ENCODE peak calls at places on chromosomes 7 and 10, in six cellular contexts. One of them, this sample, is unnamed.

GRCh38 chr7:36216063-36216684 is 63.1 kb downstream of the EEPD1 start:
- DNase-seq in fibroblast of lung: peak; percentile 62
- DNase-seq in neuronal stem cell: no peak
- DNase-seq in PC-3: peak; percentile 29
- DNase-seq in mesendoderm: no peak
- DNase-seq in A549: no peak
- DNase-seq in this sample: peak; percentile 87

GRCh38 chr10:12481956-12482355 is 132.6 kb downstream of the CAMK1D start:
- DNase-seq in fibroblast of lung: no peak
- DNase-seq in neuronal stem cell: no peak
- DNase-seq in PC-3: no peak
- DNase-seq in mesendoderm: no peak
- DNase-seq in A549: no peak
- DNase-seq in this sample: no peak

GRCh38 chr7:40147371-40148246 is 12.8 kb downstream of the SUGCT start:
- DNase-seq in fibroblast of lung: no peak
- DNase-seq in neuronal stem cell: no peak
- DNase-seq in PC-3: no peak
- DNase-seq in mesendoderm: no peak
- DNase-seq in A549: no peak
- DNase-seq in this sample: no peak

GRCh38 chr7:102097601-102098161 is 189.0 kb upstream of the SH2B2 start:
- DNase-seq in fibroblast of lung: no peak
- DNase-seq in neuronal stem cell: peak; percentile 86
- DNase-seq in PC-3: peak; percentile 40
- DNase-seq in mesendoderm: no peak
- DNase-seq in A549: no peak
- DNase-seq in this sample: peak; percentile 35

GRCh38 chr7:15248514-15248913 is 313.3 kb downstream of the AGMO start:
- DNase-seq in fibroblast of lung: no peak
- DNase-seq in neuronal stem cell: no peak
- DNase-seq in PC-3: no peak
- DNase-seq in mesendoderm: no peak
- DNase-seq in A549: no peak
- DNase-seq in this sample: no peak

GRCh38 chr7:155557778-155558177 is 11.4 kb upstream of the CNPY1 start:
- DNase-seq in fibroblast of lung: no peak
- DNase-seq in neuronal stem cell: no peak
- DNase-seq in PC-3: no peak
- DNase-seq in mesendoderm: no peak
- DNase-seq in A549: no peak
- DNase-seq in this sample: no peak

GRCh38 chr7:5143106-5143505 is 46.9 kb upstream of the WIPI2 start:
- DNase-seq in fibroblast of lung: no peak
- DNase-seq in neuronal stem cell: no peak
- DNase-seq in PC-3: no peak
- DNase-seq in mesendoderm: no peak
- DNase-seq in A549: no peak
- DNase-seq in this sample: no peak

GRCh38 chr10:94853065-94853464 is 85.4 kb upstream of the CYP2C9 start:
- DNase-seq in fibroblast of lung: no peak
- DNase-seq in neuronal stem cell: no peak
- DNase-seq in PC-3: no peak
- DNase-seq in mesendoderm: no peak
- DNase-seq in A549: no peak
- DNase-seq in this sample: no peak

GRCh38 chr7:84746347-84746746 is 440.5 kb downstream of the SEMA3D start:
- DNase-seq in fibroblast of lung: peak; percentile 45
- DNase-seq in neuronal stem cell: no peak
- DNase-seq in PC-3: no peak
- DNase-seq in mesendoderm: no peak
- DNase-seq in A549: no peak
- DNase-seq in this sample: peak; percentile 74

GRCh38 chr7:28407643-28408042 is 4.7 kb upstream of the CREB5 start:
- DNase-seq in fibroblast of lung: peak; percentile 81
- DNase-seq in neuronal stem cell: no peak
- DNase-seq in PC-3: peak; percentile 14
- DNase-seq in mesendoderm: no peak
- DNase-seq in A549: peak; percentile 34
- DNase-seq in this sample: peak; percentile 87

GRCh38 chr10:5433182-5433581 is 20.8 kb downstream of the NET1 start:
- DNase-seq in fibroblast of lung: no peak
- DNase-seq in neuronal stem cell: no peak
- DNase-seq in PC-3: no peak
- DNase-seq in mesendoderm: no peak
- DNase-seq in A549: no peak
- DNase-seq in this sample: no peak

GRCh38 chr7:20019757-20020432 is 197.3 kb downstream of the MACC1 start:
- DNase-seq in fibroblast of lung: no peak
- DNase-seq in neuronal stem cell: no peak
- DNase-seq in PC-3: no peak
- DNase-seq in mesendoderm: peak; percentile 89
- DNase-seq in A549: no peak
- DNase-seq in this sample: no peak

GRCh38 chr10:64112697-64113367 is 591.6 kb downstream of the REEP3 start:
- DNase-seq in fibroblast of lung: no peak
- DNase-seq in neuronal stem cell: no peak
- DNase-seq in PC-3: no peak
- DNase-seq in mesendoderm: no peak
- DNase-seq in A549: no peak
- DNase-seq in this sample: no peak

GRCh38 chr7:55288070-55288824 is 76.9 kb upstream of the LANCL2 start:
- DNase-seq in fibroblast of lung: peak; percentile 11
- DNase-seq in neuronal stem cell: no peak
- DNase-seq in PC-3: no peak
- DNase-seq in mesendoderm: no peak
- DNase-seq in A549: no peak
- DNase-seq in this sample: peak; percentile 43

GRCh38 chr10:12631787-12632562 is 282.6 kb downstream of the CAMK1D start:
- DNase-seq in fibroblast of lung: no peak
- DNase-seq in neuronal stem cell: no peak
- DNase-seq in PC-3: peak; percentile 55
- DNase-seq in mesendoderm: no peak
- DNase-seq in A549: peak; percentile 46
- DNase-seq in this sample: no peak

GRCh38 chr10:20986049-20986448 is 88.9 kb upstream of the NEBL start:
- DNase-seq in fibroblast of lung: peak; percentile 66
- DNase-seq in neuronal stem cell: no peak
- DNase-seq in PC-3: no peak
- DNase-seq in mesendoderm: no peak
- DNase-seq in A549: no peak
- DNase-seq in this sample: no peak

GRCh38 chr10:44873156-44873555 is 38.0 kb upstream of the TMEM72 start:
- DNase-seq in fibroblast of lung: peak; percentile 14
- DNase-seq in neuronal stem cell: no peak
- DNase-seq in PC-3: no peak
- DNase-seq in mesendoderm: no peak
- DNase-seq in A549: no peak
- DNase-seq in this sample: peak; percentile 75

GRCh38 chr7:73829505-73829904 is 1.3 kb upstream of the CLDN4 start:
- DNase-seq in fibroblast of lung: no peak
- DNase-seq in neuronal stem cell: no peak
- DNase-seq in PC-3: peak; percentile 75
- DNase-seq in mesendoderm: peak; percentile 73
- DNase-seq in A549: no peak
- DNase-seq in this sample: no peak

GRCh38 chr7:73828107-73828803 is 2.5 kb upstream of the CLDN4 start:
- DNase-seq in fibroblast of lung: peak; percentile 36
- DNase-seq in neuronal stem cell: no peak
- DNase-seq in PC-3: peak; percentile 92
- DNase-seq in mesendoderm: peak; percentile 90
- DNase-seq in A549: peak; percentile 67
- DNase-seq in this sample: peak; percentile 63

GRCh38 chr7:73829921-73830617 is 727 bp upstream of the CLDN4 start:
- DNase-seq in fibroblast of lung: no peak
- DNase-seq in neuronal stem cell: no peak
- DNase-seq in PC-3: peak; percentile 39
- DNase-seq in mesendoderm: no peak
- DNase-seq in A549: no peak
- DNase-seq in this sample: no peak

GRCh38 chr7:73827568-73828106 is 3.2 kb upstream of the CLDN4 start:
- DNase-seq in fibroblast of lung: no peak
- DNase-seq in neuronal stem cell: no peak
- DNase-seq in PC-3: peak; percentile 84
- DNase-seq in mesendoderm: peak; percentile 67
- DNase-seq in A549: no peak
- DNase-seq in this sample: no peak

DNA sequence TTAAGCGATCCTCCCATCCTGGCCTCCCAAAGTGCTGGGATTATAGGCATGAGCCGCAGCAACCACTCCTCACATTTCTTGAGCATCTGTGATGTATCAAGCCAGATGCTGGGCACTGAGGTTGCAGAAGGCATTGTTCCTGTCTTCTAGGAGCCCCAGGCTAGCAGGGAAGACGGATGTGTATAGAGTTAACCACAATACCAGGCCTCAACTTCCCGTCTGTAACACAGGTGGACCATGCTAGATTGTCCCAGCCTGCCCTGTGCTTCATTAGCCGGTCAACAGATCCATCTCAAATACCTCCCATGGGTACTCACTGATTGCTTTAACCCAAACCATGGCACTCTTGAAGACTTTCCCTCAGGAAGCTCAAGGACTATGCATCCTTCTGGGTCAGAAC is 1.8 kb upstream of the CLDN4 start:
- DNase-seq in fibroblast of lung: no peak
- DNase-seq in neuronal stem cell: no peak
- DNase-seq in PC-3: no peak
- DNase-seq in mesendoderm: no peak
- DNase-seq in A549: no peak
- DNase-seq in this sample: no peak
- H3K4me2 ChIP-seq in fibroblast of lung: no peak overlapping the region
- H3K4me2 ChIP-seq in neuronal stem cell: no peak overlapping the region
- H3K4me2 ChIP-seq in PC-3: peak overlapping the region; percentile 87
- H3K4me2 ChIP-seq in mesendoderm: no peak overlapping the region
- H3K4me2 ChIP-seq in A549: peak overlapping the region; percentile 62
- H3K4me2 ChIP-seq in this sample: no peak overlapping the region

DNA sequence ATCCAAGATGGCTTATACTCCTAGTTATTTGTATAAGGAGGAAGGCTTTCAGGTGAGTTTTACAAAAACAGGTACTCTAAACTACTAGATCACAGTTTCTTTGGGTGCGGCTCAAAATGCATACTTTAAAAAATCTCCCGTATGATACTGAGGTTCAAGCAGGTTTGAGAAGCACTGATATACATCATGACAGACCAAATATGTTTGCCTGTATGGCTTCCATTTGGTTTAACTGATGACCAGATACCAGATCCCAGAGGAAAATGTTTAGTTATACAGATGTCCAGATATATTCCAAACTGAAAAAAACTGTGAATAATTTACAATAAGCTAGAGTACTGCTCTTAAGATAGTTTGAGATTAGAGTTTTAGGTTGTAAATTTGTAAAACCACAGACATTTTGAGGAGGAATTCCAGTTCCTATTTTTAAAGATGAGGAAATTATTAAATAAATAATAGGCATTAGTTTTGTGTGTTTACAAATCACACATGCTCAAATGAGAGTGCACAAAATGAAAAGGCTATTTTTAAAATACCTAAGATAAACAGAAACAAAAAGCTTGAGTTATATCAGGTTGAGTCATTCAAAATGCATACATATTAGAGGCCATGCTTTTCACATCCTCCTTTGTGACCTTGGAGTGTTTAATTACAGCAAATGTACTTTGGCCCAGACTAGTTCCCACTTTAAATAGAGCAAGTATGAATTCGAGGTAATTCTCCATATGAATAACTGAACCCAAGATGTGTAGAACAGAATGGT is 60.5 kb downstream of the SEMA3C start:
- DNase-seq in fibroblast of lung: peak; percentile 82
- DNase-seq in neuronal stem cell: no peak
- DNase-seq in PC-3: peak; percentile 35
- DNase-seq in mesendoderm: no peak
- DNase-seq in A549: no peak
- DNase-seq in this sample: peak; percentile 39
- H3K4me2 ChIP-seq in fibroblast of lung: peak overlapping the region; percentile 30
- H3K4me2 ChIP-seq in neuronal stem cell: no peak overlapping the region
- H3K4me2 ChIP-seq in PC-3: peak overlapping the region; percentile 7
- H3K4me2 ChIP-seq in mesendoderm: no peak overlapping the region
- H3K4me2 ChIP-seq in A549: peak overlapping the region; percentile 69
- H3K4me2 ChIP-seq in this sample: peak overlapping the region; percentile 32

DNA sequence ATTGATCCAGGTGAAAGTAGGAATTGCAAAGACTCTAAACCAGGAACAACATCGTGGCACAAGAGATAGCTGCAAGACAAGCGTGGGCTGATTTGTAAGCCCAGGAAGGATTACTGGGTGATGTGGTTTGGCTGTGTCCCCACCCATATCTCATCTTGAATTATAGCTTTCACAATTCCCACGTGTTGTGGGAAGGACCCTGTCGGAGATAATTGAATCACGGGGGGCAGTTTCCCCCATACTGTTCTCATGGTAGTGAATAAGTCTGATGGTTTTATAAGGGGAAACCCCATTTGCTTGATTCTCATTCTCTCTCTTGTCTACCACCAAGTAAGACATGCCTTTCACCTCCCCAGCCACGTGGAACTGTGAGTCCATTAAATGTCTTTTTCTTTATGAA is 59.5 kb downstream of the ST8SIA6 start:
- DNase-seq in fibroblast of lung: no peak
- DNase-seq in neuronal stem cell: no peak
- DNase-seq in PC-3: no peak
- DNase-seq in mesendoderm: no peak
- DNase-seq in A549: no peak
- DNase-seq in this sample: no peak
- H3K4me2 ChIP-seq in fibroblast of lung: no peak overlapping the region
- H3K4me2 ChIP-seq in neuronal stem cell: no peak overlapping the region
- H3K4me2 ChIP-seq in PC-3: no peak overlapping the region
- H3K4me2 ChIP-seq in mesendoderm: no peak overlapping the region
- H3K4me2 ChIP-seq in A549: no peak overlapping the region
- H3K4me2 ChIP-seq in this sample: no peak overlapping the region

GRCh38 chr7:74031403-74032190 is 3.6 kb downstream of the ELN start:
- DNase-seq in fibroblast of lung: no peak
- DNase-seq in neuronal stem cell: no peak
- DNase-seq in PC-3: no peak
- DNase-seq in mesendoderm: no peak
- DNase-seq in A549: no peak
- DNase-seq in this sample: no peak

GRCh38 chr7:74028321-74028812 is 394 bp downstream of the ELN start:
- DNase-seq in fibroblast of lung: no peak
- DNase-seq in neuronal stem cell: no peak
- DNase-seq in PC-3: no peak
- DNase-seq in mesendoderm: no peak
- DNase-seq in A549: no peak
- DNase-seq in this sample: no peak

GRCh38 chr7:74030861-74031260 is 2.9 kb downstream of the ELN start:
- DNase-seq in fibroblast of lung: no peak
- DNase-seq in neuronal stem cell: no peak
- DNase-seq in PC-3: no peak
- DNase-seq in mesendoderm: no peak
- DNase-seq in A549: no peak
- DNase-seq in this sample: no peak

GRCh38 chr7:74029094-74029785 is 1.3 kb downstream of the ELN start:
- DNase-seq in fibroblast of lung: no peak
- DNase-seq in neuronal stem cell: no peak
- DNase-seq in PC-3: no peak
- DNase-seq in mesendoderm: no peak
- DNase-seq in A549: no peak
- DNase-seq in this sample: no peak

DNA sequence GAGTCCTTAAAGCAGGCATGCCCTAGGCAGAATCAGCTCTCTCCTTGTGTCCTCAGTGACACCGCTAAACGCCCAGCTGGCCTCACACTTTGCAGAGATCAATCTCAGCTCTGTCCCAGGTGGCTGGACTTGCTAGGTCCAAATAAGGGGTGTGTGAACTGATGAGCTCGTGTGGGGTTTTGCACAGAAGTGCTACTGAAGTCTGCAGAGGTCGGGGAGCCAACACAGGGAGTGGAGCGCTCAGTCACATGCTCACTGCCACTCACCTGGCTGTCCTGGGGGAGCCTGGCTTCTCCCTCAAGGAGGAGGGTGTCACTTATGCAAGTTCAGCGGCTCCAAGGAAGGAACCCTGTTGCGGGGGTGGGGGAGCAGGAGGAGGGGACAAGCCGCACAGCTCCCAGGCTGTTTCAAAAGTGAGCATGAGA is 2.0 kb downstream of the ELN start:
- DNase-seq in fibroblast of lung: no peak
- DNase-seq in neuronal stem cell: no peak
- DNase-seq in PC-3: no peak
- DNase-seq in mesendoderm: peak; percentile 29
- DNase-seq in A549: no peak
- DNase-seq in this sample: peak; percentile 36
- H3K4me2 ChIP-seq in fibroblast of lung: no peak overlapping the region
- H3K4me2 ChIP-seq in neuronal stem cell: no peak overlapping the region
- H3K4me2 ChIP-seq in PC-3: no peak overlapping the region
- H3K4me2 ChIP-seq in mesendoderm: no peak overlapping the region
- H3K4me2 ChIP-seq in A549: no peak overlapping the region
- H3K4me2 ChIP-seq in this sample: peak overlapping the region; percentile 77

This sample was measured in GM23248.